ENCODE peak calls at places on chromosomes 4 and X, in eight cellular contexts. K is A549, Q is cardiac fibroblast, I is kidney, M is tibial nerve, P is pancreas, V is H1, J is neural crest cell. W is an unnamed sample.

GRCh38 chr4:8744083-8744805 is 127.4 kb downstream of the HMX1 start:
- DNase-seq in K (peak), Q (no peak), I (peak), M (no peak), P (no peak), V (no peak), J (no peak), W (no peak)

GRCh38 chrX:41824551-41824950 is 98.8 kb downstream of the CASK start:
- DNase-seq in K (no peak), Q (peak), I (no peak), M (no peak), P (no peak), V (no peak), J (no peak), W (no peak)

GRCh38 chr4:26048378-26048882 is 134.4 kb downstream of the SMIM20 start:
- DNase-seq in K (no peak), Q (peak), I (no peak), M (peak), P (no peak), V (no peak), J (no peak), W (no peak)

GRCh38 chrX:114611018-114611619 is 27.2 kb downstream of the HTR2C start:
- DNase-seq in K (peak), Q (peak), I (no peak), M (peak), P (peak), V (no peak), J (peak), W (peak)

GRCh38 chrX:33741807-33742206 is 390.3 kb downstream of the FAM47A start:
- DNase-seq in K (no peak), Q (no peak), I (no peak), M (no peak), P (no peak), V (no peak), J (no peak), W (no peak)

GRCh38 chrX:68433155-68433980 is at the start of gene OPHN1:
- DNase-seq in K (peak), Q (peak), I (peak), M (peak), P (peak), V (peak), J (peak), W (no peak)

GRCh38 chr4:154349829-154350228 is 141.8 kb downstream of the DCHS2 start:
- DNase-seq in K (peak), Q (peak), I (no peak), M (no peak), P (no peak), V (no peak), J (no peak), W (no peak)

GRCh38 chr4:48295116-48295515 is 25.5 kb upstream of the TEC start:
- DNase-seq in K (no peak), Q (no peak), I (no peak), M (no peak), P (no peak), V (no peak), J (no peak), W (no peak)

GRCh38 chr4:127486248-127486647 is 146.5 kb upstream of the INTU start:
- DNase-seq in K (no peak), Q (no peak), I (no peak), M (no peak), P (no peak), V (no peak), J (no peak), W (no peak)

GRCh38 chrX:152873361-152873760 is 24.5 kb upstream of the ZNF185 start:
- DNase-seq in K (no peak), Q (no peak), I (no peak), M (no peak), P (no peak), V (no peak), J (no peak), W (no peak)

GRCh38 chrX:7218321-7219152 is 70.6 kb upstream of the PUDP start:
- DNase-seq in K (no peak), Q (no peak), I (no peak), M (no peak), P (no peak), V (no peak), J (no peak), W (no peak)

GRCh38 chr4:61427099-61427817 is 227.1 kb downstream of the ADGRL3 start:
- DNase-seq in K (no peak), Q (no peak), I (no peak), M (no peak), P (no peak), V (no peak), J (no peak), W (no peak)

GRCh38 chrX:122545778-122546177 is 638.3 kb upstream of the GRIA3 start:
- DNase-seq in K (no peak), Q (no peak), I (no peak), M (no peak), P (no peak), V (no peak), J (no peak), W (no peak)

GRCh38 chr4:110619401-110620247 is 3.3 kb downstream of the PITX2 start:
- DNase-seq in K (no peak), Q (no peak), I (peak), M (no peak), P (no peak), V (no peak), J (peak), W (no peak)

GRCh38 chrX:153457827-153458466 is 12.1 kb upstream of the TREX2 start:
- DNase-seq in K (no peak), Q (no peak), I (peak), M (no peak), P (no peak), V (no peak), J (no peak), W (no peak)

GRCh38 chr4:125433453-125433852 is 118.7 kb downstream of the FAT4 start:
- DNase-seq in K (no peak), Q (peak), I (no peak), M (no peak), P (no peak), V (no peak), J (no peak), W (no peak)

GRCh38 chrX:131861088-131861787 is 161.9 kb upstream of the STK26 start:
- DNase-seq in K (no peak), Q (no peak), I (no peak), M (no peak), P (no peak), V (no peak), J (no peak), W (no peak)

GRCh38 chr4:67714248-67714583 is 13.3 kb upstream of the UBA6 start:
- DNase-seq in K (no peak), Q (no peak), I (no peak), M (no peak), P (no peak), V (no peak), J (no peak), W (no peak)

GRCh38 chr4:174522183-174523002 is at the start of gene HPGD:
- DNase-seq in K (peak), Q (no peak), I (peak), M (peak), P (peak), V (peak), J (peak), W (no peak)

GRCh38 chrX:20267924-20268701 is 1.4 kb upstream of the RPS6KA3 start:
- DNase-seq in K (no peak), Q (peak), I (peak), M (peak), P (peak), V (no peak), J (peak), W (no peak)

GRCh38 chr4:143294310-143294709 is 42.4 kb upstream of the GAB1 start:
- DNase-seq in K (no peak), Q (peak), I (peak), M (peak), P (no peak), V (no peak), J (no peak), W (no peak)

GRCh38 chr4:183099537-183100297 is 660 bp downstream of the WWC2 start:
- DNase-seq in K (peak), Q (no peak), I (peak), M (no peak), P (peak), V (no peak), J (peak), W (no peak)

GRCh38 chrX:154321152-154321551 is 25.6 kb downstream of the TKTL1 start:
- DNase-seq in K (no peak), Q (no peak), I (no peak), M (no peak), P (no peak), V (no peak), J (no peak), W (no peak)

GRCh38 chr4:184328022-184328736 is 110.5 kb upstream of the ENPP6 start:
- DNase-seq in K (no peak), Q (no peak), I (no peak), M (no peak), P (no peak), V (no peak), J (no peak), W (no peak)

GRCh38 chr4:3466691-3467600 is 3.8 kb downstream of the DOK7 start:
- DNase-seq in K (no peak), Q (no peak), I (peak), M (no peak), P (no peak), V (no peak), J (no peak), W (no peak)

GRCh38 chr4:6999172-7000086 is 43.7 kb upstream of the TADA2B start:
- DNase-seq in K (no peak), Q (no peak), I (no peak), M (no peak), P (no peak), V (no peak), J (no peak), W (no peak)

GRCh38 chrX:150100261-150100660 is 162.0 kb upstream of the EOLA2 start:
- DNase-seq in K (no peak), Q (no peak), I (no peak), M (no peak), P (no peak), V (no peak), J (no peak), W (no peak)

GRCh38 chr4:56674984-56675383 is 6.1 kb downstream of the HOPX start:
- DNase-seq in K (no peak), Q (peak), I (no peak), M (no peak), P (no peak), V (no peak), J (no peak), W (no peak)

GRCh38 chr4:23130845-23131244 is 438.1 kb downstream of the GBA3 start:
- DNase-seq in K (no peak), Q (no peak), I (no peak), M (no peak), P (no peak), V (no peak), J (no peak), W (no peak)
- TF ChIP-seq CTCF in K (no peak), Q (no peak), I (no peak), M (no peak), P (no peak), V (no peak), J (no peak), W (no peak)

GRCh38 chrX:2705461-2705860 is 14.4 kb downstream of the CD99 start:
- DNase-seq in K (no peak), Q (no peak), I (no peak), M (no peak), P (no peak), V (no peak), J (no peak), W (no peak)

GRCh38 chrX:2705036-2705435 is 13.9 kb downstream of the CD99 start:
- DNase-seq in K (no peak), Q (peak), I (peak), M (peak), P (no peak), V (no peak), J (no peak), W (no peak)

GRCh38 chrX:2708601-2709200 is 17.6 kb downstream of the CD99 start:
- DNase-seq in K (no peak), Q (no peak), I (no peak), M (no peak), P (no peak), V (no peak), J (no peak), W (no peak)

GRCh38 chrX:2708016-2708415 is 16.9 kb downstream of the CD99 start:
- DNase-seq in K (no peak), Q (no peak), I (no peak), M (no peak), P (no peak), V (no peak), J (no peak), W (no peak)

DNA sequence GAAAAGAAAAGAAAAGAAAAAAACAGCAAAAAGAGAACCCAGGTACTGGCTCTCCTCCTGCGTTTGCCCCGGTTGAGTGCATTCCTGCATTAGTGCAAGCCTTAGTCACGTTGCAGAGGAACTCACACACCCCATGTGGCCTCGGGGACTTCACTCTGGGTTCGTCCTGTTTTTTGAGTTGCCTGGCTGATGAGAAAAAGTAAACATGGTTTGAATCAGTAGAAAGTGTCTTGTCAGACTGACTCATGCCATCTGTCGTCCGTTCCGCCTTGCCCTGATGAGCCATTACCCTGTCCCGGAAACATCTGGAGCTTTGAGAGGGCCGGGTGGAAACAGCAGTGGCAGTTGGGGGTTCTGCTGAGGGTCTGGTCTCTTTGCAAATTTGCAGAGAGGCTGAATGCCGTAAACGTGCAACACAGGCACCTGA is 16.3 kb downstream of the CD99 start:
- DNase-seq in K (peak), Q (peak), I (peak), M (peak), P (peak), V (peak), J (no peak), W (peak)
- TF ChIP-seq CTCF in K (no peak), Q (no peak), I (no peak), M (no peak), P (no peak), V (no peak), J (no peak), W (no peak)

GRCh38 chr4:2246384-2247127 is 4.6 kb upstream of the HAUS3 start:
- DNase-seq in K (no peak), Q (no peak), I (peak), M (no peak), P (peak), V (no peak), J (peak), W (no peak)

GRCh38 chr4:2245787-2246275 is 3.9 kb upstream of the HAUS3 start:
- DNase-seq in K (no peak), Q (no peak), I (no peak), M (no peak), P (peak), V (no peak), J (peak), W (no peak)

GRCh38 chr4:2241410-2242353 is at the start of the genes HAUS3 and POLN:
- DNase-seq in K (peak), Q (peak), I (peak), M (peak), P (peak), V (peak), J (peak), W (peak)

GRCh38 chr4:2244947-2245786 is 3.2 kb upstream of the HAUS3 start:
- DNase-seq in K (no peak), Q (no peak), I (no peak), M (no peak), P (peak), V (no peak), J (peak), W (no peak)

GRCh38 chr4:2243682-2244380 is 1.9 kb upstream of the HAUS3 start:
- DNase-seq in K (peak), Q (peak), I (peak), M (peak), P (peak), V (no peak), J (peak), W (no peak)
- TF ChIP-seq CTCF in K (no peak), Q (peak), I (peak), M (no peak), P (no peak), V (no peak), J (peak), W (no peak)

GRCh38 chrX:107675365-107675654 is 47.0 kb downstream of the PRPS1 start:
- DNase-seq in K (no peak), Q (no peak), I (no peak), M (no peak), P (no peak), V (no peak), J (no peak), W (no peak)

GRCh38 chrX:107673401-107673800 is 45.1 kb downstream of the PRPS1 start:
- DNase-seq in K (no peak), Q (no peak), I (no peak), M (no peak), P (no peak), V (no peak), J (no peak), W (no peak)

GRCh38 chrX:107673933-107674479 is 45.7 kb downstream of the PRPS1 start:
- DNase-seq in K (no peak), Q (peak), I (peak), M (peak), P (peak), V (no peak), J (no peak), W (no peak)

GRCh38 chrX:107674480-107675364 is 46.4 kb downstream of the PRPS1 start:
- DNase-seq in K (no peak), Q (peak), I (peak), M (peak), P (no peak), V (no peak), J (no peak), W (no peak)

GRCh38 chrX:107672955-107673378 is 44.7 kb downstream of the PRPS1 start:
- DNase-seq in K (peak), Q (peak), I (peak), M (peak), P (peak), V (no peak), J (no peak), W (no peak)
- TF ChIP-seq CTCF in K (peak), Q (peak), I (peak), M (peak), P (peak), V (peak), J (peak), W (peak)

GRCh38 chr4:108683479-108683878 is 33.1 kb downstream of the OSTC start:
- DNase-seq in K (peak), Q (peak), I (no peak), M (peak), P (no peak), V (no peak), J (no peak), W (peak)
- TF ChIP-seq CTCF in K (peak), Q (peak), I (peak), M (no peak), P (no peak), V (peak), J (peak), W (peak)